ENCODE peak calls at places on chromosomes 5 and 9, in four cellular contexts. One of them, this sample, is unnamed.

GRCh38 chr9:106885451-106885850 is 22.5 kb downstream of the ZNF462 start:
- DNase-seq in uterus: no peak
- DNase-seq in HL-60: no peak
- DNase-seq in PC-3: peak; percentile 70
- DNase-seq in this sample: peak; percentile 95

GRCh38 chr5:134079748-134080581 is 34.5 kb upstream of the TCF7 start:
- DNase-seq in PC-3: no peak
- DNase-seq in uterus: no peak
- DNase-seq in HL-60: no peak
- DNase-seq in this sample: no peak

GRCh38 chr9:86097510-86098224 is 1.7 kb downstream of the GOLM1 start:
- DNase-seq in HL-60: no peak
- DNase-seq in PC-3: peak; percentile 24
- DNase-seq in uterus: no peak
- DNase-seq in this sample: no peak

GRCh38 chr9:76181020-76181641 is 213.1 kb downstream of the RFK start:
- DNase-seq in uterus: no peak
- DNase-seq in PC-3: peak; percentile 1
- DNase-seq in HL-60: no peak
- DNase-seq in this sample: peak; percentile 74

GRCh38 chr9:123422593-123422992 is 66.6 kb downstream of the CRB2 start:
- DNase-seq in PC-3: no peak
- DNase-seq in HL-60: no peak
- DNase-seq in uterus: no peak
- DNase-seq in this sample: no peak

GRCh38 chr9:75866273-75866871 is 24.1 kb upstream of the PCSK5 start:
- DNase-seq in uterus: peak; percentile 47
- DNase-seq in PC-3: peak; percentile 62
- DNase-seq in HL-60: no peak
- DNase-seq in this sample: peak; percentile 44

GRCh38 chr5:174722500-174722899 is 1.9 kb upstream of the MSX2 start:
- DNase-seq in HL-60: no peak
- DNase-seq in PC-3: no peak
- DNase-seq in uterus: no peak
- DNase-seq in this sample: no peak

GRCh38 chr5:159891371-159891770 is 24.9 kb upstream of the ADRA1B start:
- DNase-seq in PC-3: peak; percentile 62
- DNase-seq in uterus: no peak
- DNase-seq in HL-60: no peak
- DNase-seq in this sample: no peak

GRCh38 chr5:76583163-76584047 is 39.8 kb downstream of the F2RL2 start:
- DNase-seq in uterus: no peak
- DNase-seq in PC-3: peak; percentile 42
- DNase-seq in HL-60: no peak
- DNase-seq in this sample: peak; percentile 44

GRCh38 chr9:18942801-18943200 is 90.2 kb downstream of the SAXO1 start:
- DNase-seq in HL-60: no peak
- DNase-seq in PC-3: no peak
- DNase-seq in uterus: no peak
- DNase-seq in this sample: no peak

GRCh38 chr9:108850293-108850897 is 5.4 kb downstream of the ACTL7B start:
- DNase-seq in PC-3: peak; percentile 50
- DNase-seq in uterus: no peak
- DNase-seq in HL-60: no peak
- DNase-seq in this sample: peak; percentile 14

GRCh38 chr5:59380350-59380951 is 513.1 kb downstream of the PDE4D start:
- DNase-seq in uterus: no peak
- DNase-seq in HL-60: no peak
- DNase-seq in PC-3: peak; percentile 30
- DNase-seq in this sample: peak; percentile 71

GRCh38 chr9:86921141-86921868 is 26.0 kb downstream of the GAS1 start:
- DNase-seq in PC-3: no peak
- DNase-seq in HL-60: no peak
- DNase-seq in uterus: no peak
- DNase-seq in this sample: no peak

GRCh38 chr5:142145106-142145900 is 36.7 kb downstream of the NDFIP1 start:
- DNase-seq in PC-3: peak; percentile 74
- DNase-seq in HL-60: no peak
- DNase-seq in uterus: peak; percentile 56
- DNase-seq in this sample: peak; percentile 68

GRCh38 chr5:27015758-27016157 is 22.6 kb downstream of the CDH9 start:
- DNase-seq in PC-3: peak; percentile 47
- DNase-seq in HL-60: no peak
- DNase-seq in uterus: no peak
- DNase-seq in this sample: no peak

GRCh38 chr9:33851301-33851700 is 34.3 kb downstream of the UBE2R2 start:
- DNase-seq in HL-60: no peak
- DNase-seq in uterus: no peak
- DNase-seq in PC-3: peak; percentile 37
- DNase-seq in this sample: no peak

GRCh38 chr9:70257991-70258691 is 637 bp upstream of the SMC5 start:
- DNase-seq in PC-3: no peak
- DNase-seq in uterus: peak; percentile 38
- DNase-seq in HL-60: no peak
- DNase-seq in this sample: peak; percentile 48

GRCh38 chr5:179371123-179371515 is 25.9 kb upstream of the ADAMTS2 start:
- DNase-seq in HL-60: no peak
- DNase-seq in uterus: no peak
- DNase-seq in PC-3: no peak
- DNase-seq in this sample: no peak

GRCh38 chr5:36777105-36777757 is 99.3 kb upstream of the NIPBL start:
- DNase-seq in PC-3: peak; percentile 49
- DNase-seq in HL-60: no peak
- DNase-seq in uterus: no peak
- DNase-seq in this sample: peak; percentile 27

GRCh38 chr5:35309365-35310130 is 79.3 kb upstream of the PRLR start:
- DNase-seq in PC-3: peak; percentile 23
- DNase-seq in HL-60: no peak
- DNase-seq in uterus: no peak
- DNase-seq in this sample: no peak

GRCh38 chr9:89871871-89872331 is 267.1 kb downstream of the GADD45G start:
- DNase-seq in PC-3: no peak
- DNase-seq in HL-60: no peak
- DNase-seq in uterus: peak; percentile 12
- DNase-seq in this sample: no peak

GRCh38 chr9:124088476-124088837 is 76.9 kb downstream of the LHX2 start:
- DNase-seq in uterus: no peak
- DNase-seq in HL-60: no peak
- DNase-seq in PC-3: no peak
- DNase-seq in this sample: no peak

GRCh38 chr5:179344301-179345178 is 721 bp downstream of the ADAMTS2 start:
- DNase-seq in uterus: no peak
- DNase-seq in PC-3: no peak
- DNase-seq in HL-60: no peak
- DNase-seq in this sample: peak; percentile 22

GRCh38 chr5:40428129-40428528 is 251.6 kb upstream of the PTGER4 start:
- DNase-seq in uterus: no peak
- DNase-seq in PC-3: peak; percentile 67
- DNase-seq in HL-60: peak; percentile 61
- DNase-seq in this sample: peak; percentile 64

GRCh38 chr9:108643756-108644510 is 211.9 kb downstream of the ACTL7B start:
- DNase-seq in HL-60: no peak
- DNase-seq in uterus: no peak
- DNase-seq in PC-3: peak; percentile 16
- DNase-seq in this sample: no peak

GRCh38 chr9:91425270-91425669 is 1.6 kb upstream of the NFIL3 start:
- DNase-seq in uterus: no peak
- DNase-seq in HL-60: no peak
- DNase-seq in PC-3: no peak
- DNase-seq in this sample: no peak

GRCh38 chr5:175285263-175285662 is 158.7 kb downstream of the DRD1 start:
- DNase-seq in HL-60: no peak
- DNase-seq in uterus: no peak
- DNase-seq in PC-3: peak; percentile 24
- DNase-seq in this sample: peak; percentile 17

GRCh38 chr9:110555971-110556370 is 23.6 kb downstream of the SVEP1 start:
- DNase-seq in HL-60: no peak
- DNase-seq in PC-3: no peak
- DNase-seq in uterus: peak; percentile 80
- DNase-seq in this sample: peak; percentile 88

GRCh38 chr9:11966804-11967203 is 726.4 kb upstream of the TYRP1 start:
- DNase-seq in HL-60: no peak
- DNase-seq in uterus: no peak
- DNase-seq in PC-3: no peak
- DNase-seq in this sample: no peak

GRCh38 chr9:108933231-108933630 is 693 bp downstream of the ELP1 start:
- DNase-seq in HL-60: peak; percentile 7
- DNase-seq in PC-3: no peak
- DNase-seq in uterus: no peak
- DNase-seq in this sample: peak; percentile 40

GRCh38 chr9:94140418-94140780 is 56.1 kb downstream of the PTPDC1 start:
- DNase-seq in uterus: no peak
- DNase-seq in PC-3: peak; percentile 79
- DNase-seq in HL-60: no peak
- DNase-seq in this sample: no peak

GRCh38 chr9:17021379-17021970 is 113.4 kb upstream of the CNTLN start:
- DNase-seq in HL-60: no peak
- DNase-seq in PC-3: no peak
- DNase-seq in uterus: no peak
- DNase-seq in this sample: peak; percentile 47

GRCh38 chr9:11551106-11551505 is 938.3 kb upstream of the PTPRD start:
- DNase-seq in uterus: no peak
- DNase-seq in HL-60: no peak
- DNase-seq in PC-3: peak; percentile 2
- DNase-seq in this sample: no peak

DNA sequence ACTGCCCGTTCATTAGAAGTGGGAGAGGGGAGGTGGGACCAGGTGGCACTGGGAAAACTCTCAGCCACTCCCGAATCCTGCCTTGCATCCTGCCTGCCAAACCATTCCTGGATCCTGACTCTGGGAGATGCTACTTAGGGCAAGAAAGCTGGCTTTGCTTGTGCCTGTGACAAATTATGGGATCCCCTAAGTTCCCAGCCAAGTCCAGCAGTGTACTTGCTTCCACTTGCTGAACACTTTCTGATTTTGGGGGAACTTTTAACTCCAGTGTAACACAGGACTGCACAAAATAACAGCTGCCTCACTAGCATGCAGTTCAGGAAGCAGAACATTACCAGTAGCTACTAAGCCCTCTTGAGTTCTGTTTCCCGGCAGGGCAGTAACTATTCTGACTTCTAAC is 12.5 kb upstream of the NKX2-5 start:
- DNase-seq in PC-3: no peak
- DNase-seq in HL-60: no peak
- DNase-seq in uterus: no peak
- DNase-seq in this sample: no peak
- H3K27me3 ChIP-seq in PC-3: peaks cover 38% of the 10 kb centered on the region
- H3K27me3 ChIP-seq in HL-60: peaks cover 50% of the 10 kb centered on the region
- H3K27me3 ChIP-seq in uterus: peaks cover 54% of the 10 kb centered on the region
- H3K27me3 ChIP-seq in this sample: peaks cover 92% of the 10 kb centered on the region

DNA sequence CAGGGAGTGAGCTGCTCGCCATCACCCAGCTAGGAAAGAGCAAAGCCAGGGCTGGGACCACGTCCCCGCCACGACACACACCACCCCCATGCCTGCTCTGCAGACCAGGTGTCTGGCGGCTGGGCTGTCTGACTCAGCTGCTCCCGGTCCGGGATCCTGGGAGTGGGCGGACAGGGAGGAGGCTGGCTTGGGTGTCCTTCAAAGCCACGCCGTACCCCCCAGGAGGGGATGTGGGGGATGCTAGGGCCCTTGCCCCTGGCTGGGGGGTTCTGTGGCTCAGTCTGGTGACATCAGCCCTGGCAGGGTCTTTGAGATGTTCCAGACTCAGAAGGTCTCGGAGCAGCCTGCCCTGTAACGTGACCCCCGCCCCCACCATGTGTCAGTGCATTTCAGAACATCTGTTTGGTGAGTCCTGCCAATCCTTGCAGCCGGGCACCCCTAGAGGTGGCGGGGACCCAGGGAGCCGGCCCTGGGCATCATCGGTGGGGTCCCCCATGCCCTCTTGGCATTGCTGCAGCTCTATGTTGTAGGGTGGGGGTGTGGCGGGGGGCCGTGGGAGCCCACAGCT is 62.3 kb downstream of the HMCN2 start:
- DNase-seq in PC-3: no peak
- DNase-seq in HL-60: no peak
- DNase-seq in uterus: peak; percentile 91
- DNase-seq in this sample: peak; percentile 47
- H3K27me3 ChIP-seq in PC-3: peaks cover 30% of the 10 kb centered on the region
- H3K27me3 ChIP-seq in HL-60: peaks cover 29% of the 10 kb centered on the region
- H3K27me3 ChIP-seq in uterus: no peaks in the 10 kb centered on the region
- H3K27me3 ChIP-seq in this sample: peaks cover 47% of the 10 kb centered on the region

GRCh38 chr9:132125944-132126720 is 35.7 kb upstream of the NTNG2 start:
- DNase-seq in uterus: no peak
- DNase-seq in PC-3: no peak
- DNase-seq in HL-60: no peak
- DNase-seq in this sample: no peak

GRCh38 chr9:132126837-132127236 is 35.0 kb upstream of the NTNG2 start:
- DNase-seq in PC-3: no peak
- DNase-seq in HL-60: no peak
- DNase-seq in uterus: no peak
- DNase-seq in this sample: no peak

GRCh38 chr9:132128191-132128590 is 33.7 kb upstream of the NTNG2 start:
- DNase-seq in HL-60: no peak
- DNase-seq in uterus: no peak
- DNase-seq in PC-3: no peak
- DNase-seq in this sample: no peak

GRCh38 chr9:132125361-132125760 is 36.5 kb upstream of the NTNG2 start:
- DNase-seq in uterus: no peak
- DNase-seq in HL-60: no peak
- DNase-seq in PC-3: no peak
- DNase-seq in this sample: no peak

DNA sequence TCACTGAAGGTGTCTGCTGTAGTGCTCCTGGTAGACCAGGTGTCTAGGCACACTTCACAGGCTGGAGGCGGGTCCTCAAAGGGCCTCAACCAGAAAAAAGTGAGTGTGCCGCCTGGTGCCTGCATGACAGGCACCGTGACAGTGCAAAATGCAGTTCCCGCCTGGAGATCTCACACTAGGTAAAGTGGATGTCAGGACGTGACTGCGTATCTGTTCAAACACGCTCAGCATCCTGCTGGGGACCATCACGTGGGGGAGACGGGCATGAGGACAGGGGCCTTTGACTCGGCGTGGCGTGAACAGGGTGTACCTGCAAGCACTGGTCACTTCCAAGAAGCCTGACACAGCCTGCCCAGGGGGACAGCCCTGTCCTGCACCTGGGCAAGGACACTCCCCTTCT is 32.3 kb upstream of the NTNG2 start:
- DNase-seq in uterus: no peak
- DNase-seq in PC-3: no peak
- DNase-seq in HL-60: no peak
- DNase-seq in this sample: no peak
- H3K27me3 ChIP-seq in uterus: no peaks in the 10 kb centered on the region
- H3K27me3 ChIP-seq in PC-3: peaks cover 50% of the 10 kb centered on the region
- H3K27me3 ChIP-seq in HL-60: peaks cover 13% of the 10 kb centered on the region
- H3K27me3 ChIP-seq in this sample: peaks cover 79% of the 10 kb centered on the region

GRCh38 chr5:4553130-4553529 is 587.0 kb upstream of the ADAMTS16 start:
- DNase-seq in HL-60: no peak
- DNase-seq in uterus: no peak
- DNase-seq in PC-3: no peak
- DNase-seq in this sample: no peak
- H3K27me3 ChIP-seq in HL-60: no peaks in the 10 kb centered on the region
- H3K27me3 ChIP-seq in uterus: no peaks in the 10 kb centered on the region
- H3K27me3 ChIP-seq in PC-3: no peaks in the 10 kb centered on the region
- H3K27me3 ChIP-seq in this sample: no peaks in the 10 kb centered on the region